ENCODE peak calls at places on chromosomes 13 and 19, in five cellular contexts. D, S, P, T and E are unnamed samples.

GRCh38 chr19:1360818-1361461 is 22.8 kb upstream of the NDUFS7 start:
- DNase-seq in P (no peak), D (no peak), S (peak), T (peak), E (no peak)

GRCh38 chr19:6481541-6482342 is at the start of gene DENND1C:
- DNase-seq in T (peak), P (peak), S (no peak), D (peak), E (peak)

GRCh38 chr13:86020350-86021002 is 221.3 kb upstream of the SLITRK6 start:
- DNase-seq in P (no peak), D (no peak), T (no peak), S (no peak), E (no peak)

GRCh38 chr19:374886-375235 is 30.3 kb upstream of the MIER2 start:
- DNase-seq in S (peak), D (no peak), P (no peak), T (peak), E (no peak)

GRCh38 chr19:47040869-47041268 is 7.6 kb downstream of the TMEM160 start:
- DNase-seq in P (no peak), T (peak), D (no peak), S (no peak), E (no peak)

GRCh38 chr19:57812201-57812600 is 2.5 kb downstream of the ZNF552 start:
- DNase-seq in P (no peak), S (no peak), D (no peak), T (no peak), E (no peak)

GRCh38 chr13:99403458-99403971 is 96.3 kb upstream of the GPR183 start:
- DNase-seq in P (no peak), S (no peak), D (no peak), T (peak), E (no peak)

GRCh38 chr19:40960062-40960685 is 30.9 kb upstream of the CYP2B6 start:
- DNase-seq in D (no peak), P (no peak), T (peak), S (no peak), E (no peak)

GRCh38 chr19:18194554-18195238 is 1.7 kb downstream of the MPV17L2 start:
- DNase-seq in D (no peak), P (no peak), T (peak), S (peak), E (peak)

GRCh38 chr13:51625555-51626345 is 41.5 kb downstream of the WDFY2 start:
- DNase-seq in D (no peak), P (no peak), S (no peak), T (no peak), E (peak)

GRCh38 chr19:54481326-54481930 is 8.3 kb upstream of the CDC42EP5 start:
- DNase-seq in P (peak), T (peak), S (no peak), D (no peak), E (no peak)

GRCh38 chr13:48116808-48117207 is 21.9 kb upstream of the MED4 start:
- DNase-seq in T (no peak), D (no peak), S (no peak), P (no peak), E (no peak)

GRCh38 chr19:48760514-48761221 is 5.3 kb downstream of the FGF21 start:
- DNase-seq in T (peak), D (no peak), P (no peak), S (no peak), E (no peak)

GRCh38 chr13:102847272-102848234 is 1.7 kb downstream of the ERCC5 start:
- DNase-seq in T (peak), P (no peak), D (no peak), S (no peak), E (no peak)

GRCh38 chr13:114054830-114055439 is 77.5 kb downstream of the RASA3 start:
- DNase-seq in S (no peak), D (no peak), P (no peak), T (no peak), E (peak)